ENCODE peak calls at places on chromosomes 2 and 18, in six cellular contexts. J is ovary, A is sigmoid colon, T is upper lobe of right lung, G is neuronal stem cell, X is right atrium auricular region. L is an unnamed sample.

GRCh38 chr2:207600211-207600610 is 25.0 kb downstream of the METTL21A start:
- DNase-seq in X (no peak), J (no peak), A (no peak), T (no peak), G (no peak), L (no peak)

GRCh38 chr2:215391531-215391930 is 44.3 kb downstream of the FN1 start:
- DNase-seq in X (no peak), A (no peak), G (no peak), J (no peak), T (no peak), L (no peak)

GRCh38 chr2:46050489-46050888 is 246.7 kb upstream of the EPAS1 start:
- DNase-seq in A (no peak), X (no peak), T (no peak), J (no peak), G (no peak), L (no peak)

GRCh38 chr2:45962522-45962921 is 311.0 kb downstream of the PRKCE start:
- DNase-seq in X (peak; percentile 65), A (peak; percentile 75), J (peak; percentile 79), T (peak; percentile 70), G (no peak), L (peak; percentile 72)

GRCh38 chr2:33788044-33788443 is 188.9 kb upstream of the FAM98A start:
- DNase-seq in J (no peak), G (no peak), T (no peak), A (no peak), X (no peak), L (no peak)

GRCh38 chr2:117351396-117351795 is 463.1 kb upstream of the DDX18 start:
- DNase-seq in J (no peak), X (no peak), G (no peak), A (no peak), T (no peak), L (no peak)

GRCh38 chr2:71611781-71612545 is 158.6 kb downstream of the DYSF start:
- DNase-seq in J (no peak), T (peak; percentile 41), A (peak; percentile 46), G (no peak), X (peak; percentile 56), L (peak; percentile 41)

GRCh38 chr18:79515331-79515730 is 119.6 kb downstream of the NFATC1 start:
- DNase-seq in G (no peak), X (peak; percentile 43), T (no peak), A (peak; percentile 61), J (no peak), L (peak; percentile 20)

GRCh38 chr2:174161490-174161889 is 86.8 kb downstream of the OLA1 start:
- DNase-seq in X (no peak), G (no peak), T (no peak), A (no peak), J (no peak), L (no peak)

GRCh38 chr18:23864620-23865019 is 149.9 kb upstream of the TTC39C start:
- DNase-seq in T (no peak), G (no peak), J (no peak), A (no peak), X (no peak), L (no peak)
- H3K4me1 ChIP-seq in T (peaks cover 3% of the 10 kb centered on the region), G (peaks cover 12% of the 10 kb centered on the region), J (no peaks in the 10 kb centered on the region), A (no peaks in the 10 kb centered on the region), X (peaks cover 8% of the 10 kb centered on the region), L (no peaks in the 10 kb centered on the region)

GRCh38 chr18:44679912-44680270 is 797 bp upstream of the SETBP1 start:
- DNase-seq in X (peak; percentile 61), A (peak; percentile 85), T (peak; percentile 72), J (peak; percentile 77), G (no peak), L (peak; percentile 68)

GRCh38 chr18:44680271-44681038 is at the start of gene SETBP1:
- DNase-seq in A (peak; percentile 93), X (peak; percentile 73), J (peak; percentile 83), T (peak; percentile 77), G (peak; percentile 56), L (peak; percentile 81)

GRCh38 chr18:44681611-44682010 is 923 bp downstream of the SETBP1 start:
- DNase-seq in G (no peak), A (no peak), X (no peak), T (no peak), J (no peak), L (no peak)

GRCh38 chr18:44682181-44682870 is 1.6 kb downstream of the SETBP1 start:
- DNase-seq in X (no peak), G (peak; percentile 8), T (no peak), J (peak; percentile 65), A (peak; percentile 87), L (peak; percentile 85)

GRCh38 chr18:44681039-44681595 is 429 bp downstream of the SETBP1 start:
- DNase-seq in A (no peak), T (no peak), X (no peak), G (no peak), J (no peak), L (no peak)
- H3K4me1 ChIP-seq in A (peaks cover 48% of the 10 kb centered on the region), T (peaks cover 16% of the 10 kb centered on the region), X (peaks cover 28% of the 10 kb centered on the region), G (peaks cover 16% of the 10 kb centered on the region), J (peaks cover 6% of the 10 kb centered on the region), L (peaks cover 51% of the 10 kb centered on the region)

GRCh38 chr2:239763433-239764097 is 261.6 kb downstream of the NDUFA10 start:
- DNase-seq in J (no peak), A (peak; percentile 37), X (no peak), T (peak; percentile 47), G (no peak), L (peak; percentile 46)

GRCh38 chr2:239760596-239760995 is 264.5 kb downstream of the NDUFA10 start:
- DNase-seq in J (no peak), A (peak; percentile 40), T (peak; percentile 30), X (no peak), G (no peak), L (no peak)

GRCh38 chr2:239765076-239765845 is 259.9 kb downstream of the NDUFA10 start:
- DNase-seq in G (no peak), J (no peak), A (peak; percentile 51), T (peak; percentile 37), X (no peak), L (peak; percentile 20)

GRCh38 chr2:239762742-239763269 is 262.3 kb downstream of the NDUFA10 start:
- DNase-seq in A (peak; percentile 28), J (peak; percentile 2), G (no peak), T (peak; percentile 21), X (no peak), L (no peak)

GRCh38 chr2:239762106-239762505 is 263.0 kb downstream of the NDUFA10 start:
- DNase-seq in X (no peak), J (no peak), T (peak; percentile 10), A (no peak), G (no peak), L (no peak)
- H3K4me1 ChIP-seq in X (peaks cover under 1% of the 10 kb centered on the region), J (peaks cover 3% of the 10 kb centered on the region), T (no peaks in the 10 kb centered on the region), A (peaks cover 7% of the 10 kb centered on the region), G (peaks cover 10% of the 10 kb centered on the region), L (peaks cover 5% of the 10 kb centered on the region)

GRCh38 chr2:37583867-37584266 is 87.6 kb downstream of the CDC42EP3 start:
- DNase-seq in G (peak; percentile 5), A (no peak), J (no peak), X (no peak), T (no peak), L (no peak)
- H3K4me1 ChIP-seq in G (peaks cover 8% of the 10 kb centered on the region), A (peaks cover 50% of the 10 kb centered on the region), J (peaks cover 16% of the 10 kb centered on the region), X (peaks cover 22% of the 10 kb centered on the region), T (peaks cover 42% of the 10 kb centered on the region), L (no peaks in the 10 kb centered on the region)

DNA sequence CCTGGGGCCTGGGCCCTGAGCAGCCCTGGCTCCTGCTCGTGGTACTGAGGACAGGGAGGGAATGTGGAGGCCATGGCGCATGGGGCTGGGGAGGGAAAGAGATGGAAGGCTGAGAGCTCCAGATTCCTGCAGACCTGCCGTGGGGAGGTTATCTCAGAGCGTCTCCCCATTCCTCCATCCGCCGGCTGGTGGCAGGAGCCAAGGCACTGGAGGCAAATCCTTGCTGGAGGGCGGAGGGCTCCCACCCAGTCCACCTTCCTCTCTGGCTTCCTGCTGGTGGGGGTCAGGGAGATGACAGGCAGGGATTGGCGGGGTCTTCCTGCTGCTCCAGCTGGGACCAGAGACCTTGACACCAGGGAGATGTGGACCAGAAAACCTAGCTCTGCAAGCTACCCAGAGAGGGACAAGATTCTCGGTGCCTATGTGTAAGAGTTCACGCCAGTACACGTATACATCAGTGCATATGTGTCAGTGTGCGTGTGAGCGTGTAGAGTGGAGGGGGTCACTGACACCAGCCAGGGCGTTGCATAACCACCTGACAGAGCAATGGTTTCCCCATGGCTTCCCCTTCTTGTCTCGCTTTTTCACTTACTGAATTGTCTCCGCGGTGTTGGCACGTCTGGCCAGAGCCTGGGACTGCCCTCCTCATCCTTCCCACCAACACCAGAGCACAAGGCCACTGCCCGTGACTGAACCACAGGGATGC is 15.7 kb upstream of the SEMA4C start:
- DNase-seq in J (no peak), A (no peak), X (no peak), G (no peak), T (no peak), L (no peak)
- H3K4me1 ChIP-seq in J (peaks cover 7% of the 10 kb centered on the region), A (peaks cover 50% of the 10 kb centered on the region), X (peaks cover 43% of the 10 kb centered on the region), G (peaks cover 25% of the 10 kb centered on the region), T (peaks cover 43% of the 10 kb centered on the region), L (peaks cover 28% of the 10 kb centered on the region)

GRCh38 chr2:169200756-169201155 is 131.4 kb downstream of the DHRS9 start:
- DNase-seq in A (no peak), J (no peak), X (no peak), G (no peak), T (no peak), L (no peak)

GRCh38 chr2:169208026-169208425 is 138.7 kb downstream of the DHRS9 start:
- DNase-seq in G (no peak), T (no peak), X (no peak), J (no peak), A (no peak), L (no peak)

GRCh38 chr2:169203952-169204351 is 134.6 kb downstream of the DHRS9 start:
- DNase-seq in G (no peak), T (no peak), J (no peak), X (no peak), A (no peak), L (no peak)
- H3K4me1 ChIP-seq in G (no peaks in the 10 kb centered on the region), T (no peaks in the 10 kb centered on the region), J (no peaks in the 10 kb centered on the region), X (no peaks in the 10 kb centered on the region), A (no peaks in the 10 kb centered on the region), L (no peaks in the 10 kb centered on the region)

DNA sequence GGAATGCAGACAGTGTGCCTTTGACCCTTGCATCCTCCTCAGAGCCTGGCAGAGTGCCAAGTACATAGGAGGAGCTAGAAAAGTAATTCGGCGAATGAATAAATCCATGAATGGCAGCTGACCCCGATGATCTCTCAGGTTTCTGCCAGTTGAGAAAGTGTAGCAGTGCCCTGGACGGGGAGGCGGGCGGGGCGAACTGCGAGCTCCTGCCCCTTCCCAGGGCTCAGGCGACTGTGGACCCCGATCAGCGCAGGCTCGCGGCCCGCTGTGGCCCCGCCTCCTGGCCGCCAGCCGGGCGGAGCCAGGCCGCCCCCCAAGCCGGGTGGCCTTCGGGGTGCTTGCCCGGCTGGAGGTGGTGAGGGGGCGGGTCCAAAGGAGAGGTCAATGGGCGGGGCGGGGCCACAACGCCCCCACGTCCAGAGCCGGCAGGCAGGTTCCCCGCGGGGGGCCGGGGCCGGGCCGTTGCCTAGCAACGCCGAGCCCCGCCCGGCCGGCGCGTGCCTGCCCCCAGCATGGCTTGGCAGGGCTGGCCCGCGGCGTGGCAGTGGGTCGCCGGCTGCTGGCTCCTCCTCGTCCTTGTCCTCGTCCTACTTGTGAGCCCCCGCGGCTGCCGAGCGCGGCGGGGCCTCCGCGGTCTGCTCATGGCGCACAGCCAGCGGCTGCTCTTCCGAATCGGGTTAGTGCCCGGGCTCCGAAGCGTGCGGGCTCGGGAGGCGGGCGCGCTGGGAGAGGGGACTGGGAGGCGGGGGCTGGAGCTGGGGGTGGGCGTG is 30.6 kb upstream of the TMBIM1 start:
- DNase-seq in G (peak; percentile 96), J (peak; percentile 82), X (peak; percentile 84), A (peak; percentile 77), T (peak; percentile 93), L (peak; percentile 50)
- H3K4me1 ChIP-seq in G (peaks cover 27% of the 10 kb centered on the region), J (peaks cover 9% of the 10 kb centered on the region), X (peaks cover 41% of the 10 kb centered on the region), A (peaks cover 23% of the 10 kb centered on the region), T (peaks cover 34% of the 10 kb centered on the region), L (peaks cover 21% of the 10 kb centered on the region)

GRCh38 chr18:44771572-44771956 is 90.9 kb downstream of the SETBP1 start:
- DNase-seq in X (no peak), G (no peak), T (no peak), A (no peak), J (no peak), L (no peak)
- H3K4me1 ChIP-seq in X (peaks cover 13% of the 10 kb centered on the region), G (no peaks in the 10 kb centered on the region), T (peaks cover 26% of the 10 kb centered on the region), A (peaks cover 56% of the 10 kb centered on the region), J (peaks cover 14% of the 10 kb centered on the region), L (no peaks in the 10 kb centered on the region)

L was measured in tibial artery.